ENCODE peak calls at places on chromosome 22, in four cellular contexts. L is T-cell; G is NCI-H526; O is activated CD4-positive, alpha-beta T cell treated with anti-CD3 and anti-CD28 coated beads for 36 hours. A is an unnamed sample.

GRCh38 chr22:29581799-29582198 is 886 bp upstream of the NIPSNAP1 start:
- DNase-seq in L (no peak), G (peak; percentile 51), O (no peak), A (no peak)

GRCh38 chr22:46390652-46391301 is 55.3 kb downstream of the TRMU start:
- DNase-seq in L (no peak), G (peak; percentile 54), O (no peak), A (no peak)

GRCh38 chr22:37371491-37371890 is 55.8 kb downstream of the ELFN2 start:
- DNase-seq in G (peak; percentile 75), O (no peak), L (no peak), A (no peak)

GRCh38 chr22:33807465-33807864 is 112.8 kb downstream of the LARGE1 start:
- DNase-seq in L (no peak), G (no peak), O (no peak), A (no peak)

GRCh38 chr22:34344702-34345101 is 424.4 kb upstream of the LARGE1 start:
- DNase-seq in L (no peak), G (no peak), O (no peak), A (no peak)

GRCh38 chr22:38412435-38413084 is 42.4 kb downstream of the KCNJ4 start:
- DNase-seq in G (no peak), O (peak; percentile 74), L (no peak), A (no peak)

GRCh38 chr22:47367993-47368945 is 605.8 kb downstream of the TBC1D22A start:
- DNase-seq in G (no peak), O (no peak), L (no peak), A (no peak)

GRCh38 chr22:37777122-37777687 is 30.5 kb upstream of the GCAT start:
- DNase-seq in L (no peak), G (no peak), O (no peak), A (no peak)

GRCh38 chr22:44357962-44358553 is 45.3 kb upstream of the SHISAL1 start:
- DNase-seq in G (no peak), O (no peak), L (no peak), A (no peak)

GRCh38 chr22:46107089-46107664 is 43.1 kb upstream of the PPARA start:
- DNase-seq in L (no peak), G (no peak), O (no peak), A (no peak)

GRCh38 chr22:28297504-28297903 is 378.4 kb upstream of the PITPNB start:
- DNase-seq in O (no peak), G (no peak), L (no peak), A (no peak)

GRCh38 chr22:44917372-44918165 is 92.2 kb downstream of the PHF21B start:
- DNase-seq in G (no peak), L (no peak), O (no peak), A (no peak)

GRCh38 chr22:22918297-22918965 is 30.8 kb downstream of the IGLL5 start:
- DNase-seq in L (no peak), G (no peak), O (no peak), A (no peak)

GRCh38 chr22:39820266-39820665 is 73.3 kb downstream of the ENTHD1 start:
- DNase-seq in L (no peak), G (no peak), O (no peak), A (peak; percentile 15)

GRCh38 chr22:20514658-20515406 is 7.4 kb downstream of the MED15 start:
- DNase-seq in G (no peak), L (no peak), O (peak; percentile 34), A (no peak)

GRCh38 chr22:24466831-24467249 is 28.3 kb upstream of the UPB1 start:
- DNase-seq in G (no peak), O (no peak), L (no peak), A (no peak)

GRCh38 chr22:28237092-28237491 is 318.0 kb upstream of the PITPNB start:
- DNase-seq in G (no peak), O (no peak), L (no peak), A (no peak)

GRCh38 chr22:48929276-48929790 is 898.3 kb downstream of the BRD1 start:
- DNase-seq in O (no peak), L (no peak), G (no peak), A (no peak)

GRCh38 chr22:47195676-47196492 is 433.4 kb downstream of the TBC1D22A start:
- DNase-seq in G (no peak), L (no peak), O (no peak), A (no peak)

GRCh38 chr22:47291565-47292495 is 529.4 kb downstream of the TBC1D22A start:
- DNase-seq in G (no peak), L (no peak), O (no peak), A (no peak)

GRCh38 chr22:36359172-36359973 is 28.4 kb downstream of the MYH9 start:
- DNase-seq in G (no peak), O (no peak), L (no peak), A (no peak)

GRCh38 chr22:27881404-27881803 is 37.7 kb downstream of the PITPNB start:
- DNase-seq in G (no peak), O (no peak), L (no peak), A (no peak)

GRCh38 chr22:49208768-49209252 is 618.9 kb downstream of the BRD1 start:
- DNase-seq in O (peak; percentile 20), L (no peak), G (no peak), A (no peak)

GRCh38 chr22:31045900-31046587 is 35.1 kb upstream of the SMTN start:
- DNase-seq in O (no peak), L (no peak), G (no peak), A (no peak)

GRCh38 chr22:37906364-37907008 is 389 bp downstream of the MICALL1 start:
- DNase-seq in L (peak; percentile 16), O (peak; percentile 55), G (no peak), A (no peak)